ENCODE peak calls at places on chromosomes 6 and 20, in nine cellular contexts. D is tibial nerve, B is cardiac muscle cell, U is heart left ventricle, R is SJSA1, W is GM23338, H is A549, N is fibroblast of lung, Z is mammary epithelial cell. K is an unnamed sample.

GRCh38 chr6:124741341-124741740 is 220.9 kb upstream of the RNF217 start:
- DNase-seq in D (no peak), B (no peak), U (no peak), R (no peak), W (no peak), H (no peak), N (no peak), Z (peak; percentile 57), K (no peak)

GRCh38 chr6:68635706-68636513 is 828 bp downstream of the ADGRB3 start:
- DNase-seq in D (no peak), B (peak; percentile 38), U (peak; percentile 35), R (peak; percentile 10), W (peak; percentile 57), H (no peak), N (peak; percentile 53), Z (no peak), K (no peak)

GRCh38 chr6:52403627-52404026 is 16.5 kb upstream of the EFHC1 start:
- DNase-seq in D (no peak), B (no peak), U (peak; percentile 76), R (no peak), W (no peak), H (no peak), N (no peak), Z (peak; percentile 12), K (no peak)

GRCh38 chr6:2482773-2483172 is 237.4 kb upstream of the GMDS start:
- DNase-seq in D (no peak), B (no peak), U (no peak), R (no peak), W (peak; percentile 35), H (no peak), N (no peak), Z (no peak), K (no peak)

GRCh38 chr6:169926617-169927417 is 175.4 kb downstream of the ERMARD start:
- DNase-seq in D (no peak), B (no peak), U (no peak), R (no peak), W (no peak), H (no peak), N (no peak), Z (no peak), K (no peak)

GRCh38 chr6:150922137-150922536 is 56.6 kb downstream of the MTHFD1L start:
- DNase-seq in D (no peak), B (no peak), U (no peak), R (no peak), W (no peak), H (no peak), N (no peak), Z (peak; percentile 63), K (no peak)

GRCh38 chr20:54704032-54704635 is 228.7 kb downstream of the DOK5 start:
- DNase-seq in D (no peak), B (no peak), U (no peak), R (no peak), W (no peak), H (no peak), N (no peak), Z (no peak), K (no peak)

GRCh38 chr20:58086763-58087566 is 141.5 kb downstream of the ANKRD60 start:
- DNase-seq in D (no peak), B (peak; percentile 69), U (no peak), R (peak; percentile 39), W (peak; percentile 80), H (peak; percentile 56), N (peak; percentile 30), Z (peak; percentile 76), K (peak; percentile 2)

GRCh38 chr6:106748547-106749207 is 119.3 kb downstream of the QRSL1 start:
- DNase-seq in D (no peak), B (no peak), U (no peak), R (no peak), W (peak; percentile 63), H (no peak), N (no peak), Z (no peak), K (no peak)

GRCh38 chr6:40436685-40437604 is 150.2 kb downstream of the LRFN2 start:
- DNase-seq in D (no peak), B (peak; percentile 30), U (no peak), R (no peak), W (no peak), H (no peak), N (no peak), Z (peak; percentile 72), K (no peak)

GRCh38 chr6:34560366-34561226 is 4.5 kb upstream of the SPDEF start:
- DNase-seq in D (no peak), B (peak; percentile 55), U (peak; percentile 61), R (no peak), W (no peak), H (no peak), N (peak; percentile 59), Z (no peak), K (no peak)

DNA sequence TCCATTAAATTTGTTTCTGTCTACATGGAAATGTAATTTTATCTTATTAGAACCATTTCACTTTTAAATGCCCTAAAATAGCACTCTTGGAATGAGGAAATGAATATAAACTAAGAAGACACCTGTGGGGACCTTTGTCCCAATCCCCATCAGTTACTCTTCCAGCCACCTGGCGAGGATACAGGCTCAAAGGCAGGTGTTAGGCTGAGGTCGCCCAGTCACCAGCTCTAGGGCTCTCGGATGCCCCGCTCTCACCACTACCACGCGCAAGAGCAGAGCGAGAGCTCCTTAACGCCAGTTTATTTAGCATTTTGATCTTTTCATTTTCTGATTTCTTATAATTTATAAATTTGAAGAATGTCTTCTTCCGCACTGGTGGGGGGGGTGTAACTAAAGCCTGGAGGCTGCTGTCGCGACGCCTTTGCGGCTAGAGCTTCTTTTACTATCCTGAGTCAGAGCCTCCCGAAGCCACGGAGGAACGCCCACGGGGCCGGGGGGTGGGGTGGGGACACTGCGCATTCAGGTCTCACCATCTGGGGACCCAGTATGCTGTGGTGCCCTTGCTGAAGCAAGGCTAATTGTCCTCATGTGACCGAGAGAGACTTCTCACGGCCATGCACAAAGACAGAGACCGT is 38.7 kb upstream of the AFDN start:
- DNase-seq in D (no peak), B (no peak), U (no peak), R (no peak), W (no peak), H (no peak), N (no peak), Z (no peak), K (no peak)
- H3K4me3 ChIP-seq in D (no peak overlapping the region), B (no peak overlapping the region), U (no peak overlapping the region), R (no peak overlapping the region), W (no peak overlapping the region), H (no peak overlapping the region), N (no peak overlapping the region), Z (no peak overlapping the region), K (no peak overlapping the region)

DNA sequence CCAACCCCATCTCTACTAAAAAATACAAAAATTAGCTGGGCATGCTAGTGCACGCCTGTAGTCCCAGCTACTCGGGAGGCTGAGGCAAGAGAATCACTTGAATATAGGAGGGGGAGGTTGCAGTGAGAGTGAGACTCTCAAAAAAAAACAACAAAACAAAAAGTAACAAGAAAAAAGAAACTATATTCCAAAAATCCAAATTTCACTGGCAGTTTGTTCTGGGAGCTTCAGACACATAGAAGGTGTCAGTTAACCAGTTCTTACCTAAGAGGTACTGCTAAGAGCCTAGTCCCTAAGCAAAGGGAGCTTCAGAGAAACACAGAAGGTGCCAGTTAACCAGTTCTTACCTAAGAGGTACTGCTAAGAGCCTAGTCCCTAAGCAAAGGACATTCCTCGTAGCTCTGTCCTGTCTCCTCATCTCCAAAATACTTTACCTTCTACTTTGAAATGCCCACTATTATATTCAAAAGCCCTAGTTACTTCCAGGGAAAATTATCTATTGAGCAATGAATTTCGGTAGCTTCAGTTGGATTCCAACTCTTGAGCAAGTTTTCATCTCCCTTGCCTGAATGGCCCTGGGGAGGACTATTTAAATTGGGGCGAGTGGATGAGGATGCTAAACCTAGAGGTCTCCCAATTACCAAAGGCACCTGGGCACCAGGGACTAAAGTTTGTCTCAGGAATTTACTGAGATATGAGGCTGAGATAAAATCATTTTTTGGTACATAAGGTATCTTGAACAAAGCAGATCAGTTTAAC is 41.0 kb downstream of the HFE start:
- DNase-seq in D (no peak), B (no peak), U (no peak), R (no peak), W (no peak), H (no peak), N (no peak), Z (no peak), K (peak; percentile 18)
- H3K4me3 ChIP-seq in D (no peak overlapping the region), B (no peak overlapping the region), U (no peak overlapping the region), R (no peak overlapping the region), W (peak overlapping the region; percentile 94), H (peak overlapping the region; percentile 93), N (no peak overlapping the region), Z (peak overlapping the region; percentile 74), K (peak overlapping the region; percentile 100)

GRCh38 chr6:28758818-28759235 is 165.0 kb downstream of the TRIM27 start:
- DNase-seq in D (no peak), B (no peak), U (no peak), R (no peak), W (no peak), H (no peak), N (no peak), Z (no peak), K (no peak)

GRCh38 chr6:28751963-28752350 is 171.8 kb downstream of the TRIM27 start:
- DNase-seq in D (no peak), B (no peak), U (no peak), R (no peak), W (no peak), H (no peak), N (no peak), Z (no peak), K (no peak)

GRCh38 chr6:28756555-28756918 is 167.2 kb downstream of the TRIM27 start:
- DNase-seq in D (no peak), B (no peak), U (no peak), R (no peak), W (no peak), H (no peak), N (no peak), Z (no peak), K (no peak)

GRCh38 chr6:28758046-28758817 is 165.6 kb downstream of the TRIM27 start:
- DNase-seq in D (no peak), B (peak; percentile 15), U (no peak), R (no peak), W (peak; percentile 81), H (peak; percentile 25), N (peak; percentile 51), Z (peak; percentile 84), K (no peak)

DNA sequence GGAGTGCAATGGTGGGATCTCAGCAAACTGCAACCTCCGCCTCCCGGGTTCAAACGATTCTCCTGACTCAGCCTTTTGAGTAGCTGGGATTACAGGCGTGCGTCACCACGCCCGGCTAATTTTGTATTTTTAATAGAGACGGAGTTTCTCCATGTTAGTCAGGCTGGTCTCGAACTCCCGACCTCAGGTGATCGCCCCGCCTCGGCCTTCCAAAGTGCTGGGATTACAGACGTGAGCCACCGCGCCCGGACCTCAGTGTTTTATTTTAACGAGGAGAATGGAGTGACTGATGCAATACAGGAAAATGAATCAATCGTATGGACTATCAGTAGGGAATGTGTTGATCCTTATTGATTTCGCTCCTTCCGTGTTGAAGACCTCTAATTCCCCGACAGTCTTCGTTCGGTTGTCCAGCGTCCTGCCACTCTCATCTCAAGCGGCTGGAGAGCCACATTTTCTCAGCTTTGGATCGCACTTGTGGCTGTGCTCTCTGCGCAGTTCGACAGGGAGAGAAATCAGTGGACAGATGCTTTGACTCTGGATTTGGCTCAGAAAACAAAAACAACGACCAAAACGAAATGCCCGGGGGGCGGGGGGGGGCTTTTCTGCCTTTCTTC is 166.2 kb downstream of the TRIM27 start:
- DNase-seq in D (no peak), B (no peak), U (no peak), R (no peak), W (peak; percentile 69), H (no peak), N (no peak), Z (no peak), K (no peak)
- H3K4me3 ChIP-seq in D (no peak overlapping the region), B (no peak overlapping the region), U (no peak overlapping the region), R (no peak overlapping the region), W (peak overlapping the region; percentile 67), H (peak overlapping the region; percentile 60), N (no peak overlapping the region), Z (peak overlapping the region; percentile 45), K (no peak overlapping the region)

GRCh38 chr6:99613705-99614429 is 7.2 kb downstream of the PRDM13 start:
- DNase-seq in D (no peak), B (no peak), U (no peak), R (peak; percentile 25), W (peak; percentile 69), H (peak; percentile 17), N (no peak), Z (no peak), K (no peak)
- H3K4me3 ChIP-seq in D (peak overlapping the region; percentile 34), B (peak overlapping the region; percentile 36), U (peak overlapping the region; percentile 22), R (peak overlapping the region; percentile 25), W (peak overlapping the region; percentile 64), H (peak overlapping the region; percentile 57), N (no peak overlapping the region), Z (peak overlapping the region; percentile 25), K (no peak overlapping the region)